ENCODE peak calls at places on chromosomes 3 and 15, in nine cellular contexts. One of them, this sample, is unnamed.

GRCh38 chr3:48409291-48410201 is 20.3 kb downstream of the PLXNB1 start:
- DNase-seq in HS-5: no peak
- DNase-seq in ureter: no peak
- DNase-seq in NCI-H774: no peak
- DNase-seq in colonic mucosa: peak; percentile 12
- DNase-seq in brain microvascular endothelial cell: no peak
- DNase-seq in GM12864: no peak
- DNase-seq in stimulated activated CD8-positive, alpha-beta memory T cell treated with anti-CD3 and anti-CD28 coated beads, Interleukin-15, amount 100 ng/mL, for 1 hour: no peak
- DNase-seq in activated CD8-positive, alpha-beta memory T cell treated with anti-CD3 and anti-CD28 coated beads for 24 hours: no peak
- DNase-seq in this sample: no peak

GRCh38 chr3:147380996-147381376 is 25.4 kb downstream of the ZIC4 start:
- DNase-seq in ureter: no peak
- DNase-seq in stimulated activated CD8-positive, alpha-beta memory T cell treated with anti-CD3 and anti-CD28 coated beads, Interleukin-15, amount 100 ng/mL, for 1 hour: no peak
- DNase-seq in GM12864: no peak
- DNase-seq in activated CD8-positive, alpha-beta memory T cell treated with anti-CD3 and anti-CD28 coated beads for 24 hours: no peak
- DNase-seq in NCI-H774: no peak
- DNase-seq in brain microvascular endothelial cell: no peak
- DNase-seq in colonic mucosa: no peak
- DNase-seq in HS-5: no peak
- DNase-seq in this sample: no peak

GRCh38 chr15:91099616-91100560 is at the start of gene SV2B:
- DNase-seq in brain microvascular endothelial cell: peak; percentile 35
- DNase-seq in GM12864: no peak
- DNase-seq in colonic mucosa: no peak
- DNase-seq in NCI-H774: peak; percentile 58
- DNase-seq in HS-5: no peak
- DNase-seq in ureter: no peak
- DNase-seq in activated CD8-positive, alpha-beta memory T cell treated with anti-CD3 and anti-CD28 coated beads for 24 hours: peak; percentile 72
- DNase-seq in stimulated activated CD8-positive, alpha-beta memory T cell treated with anti-CD3 and anti-CD28 coated beads, Interleukin-15, amount 100 ng/mL, for 1 hour: no peak
- DNase-seq in this sample: peak; percentile 8

GRCh38 chr3:9019244-9019961 is 56.1 kb upstream of the RAD18 start:
- DNase-seq in HS-5: no peak
- DNase-seq in brain microvascular endothelial cell: no peak
- DNase-seq in ureter: no peak
- DNase-seq in GM12864: no peak
- DNase-seq in colonic mucosa: no peak
- DNase-seq in stimulated activated CD8-positive, alpha-beta memory T cell treated with anti-CD3 and anti-CD28 coated beads, Interleukin-15, amount 100 ng/mL, for 1 hour: no peak
- DNase-seq in activated CD8-positive, alpha-beta memory T cell treated with anti-CD3 and anti-CD28 coated beads for 24 hours: no peak
- DNase-seq in NCI-H774: no peak
- DNase-seq in this sample: no peak

GRCh38 chr15:88804257-88804656 is 1.0 kb downstream of the ACAN start:
- DNase-seq in stimulated activated CD8-positive, alpha-beta memory T cell treated with anti-CD3 and anti-CD28 coated beads, Interleukin-15, amount 100 ng/mL, for 1 hour: no peak
- DNase-seq in ureter: no peak
- DNase-seq in GM12864: no peak
- DNase-seq in brain microvascular endothelial cell: no peak
- DNase-seq in HS-5: no peak
- DNase-seq in colonic mucosa: no peak
- DNase-seq in activated CD8-positive, alpha-beta memory T cell treated with anti-CD3 and anti-CD28 coated beads for 24 hours: no peak
- DNase-seq in NCI-H774: no peak
- DNase-seq in this sample: no peak

GRCh38 chr3:1037631-1038030 is 55.2 kb upstream of the CNTN6 start:
- DNase-seq in activated CD8-positive, alpha-beta memory T cell treated with anti-CD3 and anti-CD28 coated beads for 24 hours: no peak
- DNase-seq in brain microvascular endothelial cell: peak; percentile 1
- DNase-seq in colonic mucosa: no peak
- DNase-seq in HS-5: no peak
- DNase-seq in NCI-H774: no peak
- DNase-seq in stimulated activated CD8-positive, alpha-beta memory T cell treated with anti-CD3 and anti-CD28 coated beads, Interleukin-15, amount 100 ng/mL, for 1 hour: no peak
- DNase-seq in GM12864: no peak
- DNase-seq in ureter: no peak
- DNase-seq in this sample: no peak

GRCh38 chr15:81270781-81271491 is 53.0 kb downstream of the STARD5 start:
- DNase-seq in brain microvascular endothelial cell: peak; percentile 68
- DNase-seq in GM12864: no peak
- DNase-seq in NCI-H774: no peak
- DNase-seq in activated CD8-positive, alpha-beta memory T cell treated with anti-CD3 and anti-CD28 coated beads for 24 hours: no peak
- DNase-seq in ureter: no peak
- DNase-seq in stimulated activated CD8-positive, alpha-beta memory T cell treated with anti-CD3 and anti-CD28 coated beads, Interleukin-15, amount 100 ng/mL, for 1 hour: no peak
- DNase-seq in HS-5: no peak
- DNase-seq in colonic mucosa: no peak
- DNase-seq in this sample: no peak

GRCh38 chr3:55417211-55417610 is 69.9 kb downstream of the WNT5A start:
- DNase-seq in NCI-H774: no peak
- DNase-seq in GM12864: no peak
- DNase-seq in HS-5: no peak
- DNase-seq in ureter: no peak
- DNase-seq in stimulated activated CD8-positive, alpha-beta memory T cell treated with anti-CD3 and anti-CD28 coated beads, Interleukin-15, amount 100 ng/mL, for 1 hour: no peak
- DNase-seq in activated CD8-positive, alpha-beta memory T cell treated with anti-CD3 and anti-CD28 coated beads for 24 hours: no peak
- DNase-seq in brain microvascular endothelial cell: no peak
- DNase-seq in colonic mucosa: no peak
- DNase-seq in this sample: no peak

GRCh38 chr3:124768812-124769211 is 38.6 kb downstream of the UMPS start:
- DNase-seq in HS-5: no peak
- DNase-seq in brain microvascular endothelial cell: no peak
- DNase-seq in colonic mucosa: peak; percentile 61
- DNase-seq in stimulated activated CD8-positive, alpha-beta memory T cell treated with anti-CD3 and anti-CD28 coated beads, Interleukin-15, amount 100 ng/mL, for 1 hour: no peak
- DNase-seq in activated CD8-positive, alpha-beta memory T cell treated with anti-CD3 and anti-CD28 coated beads for 24 hours: no peak
- DNase-seq in GM12864: no peak
- DNase-seq in ureter: no peak
- DNase-seq in NCI-H774: no peak
- DNase-seq in this sample: no peak

GRCh38 chr15:51318382-51319150 is 19.8 kb downstream of the CYP19A1 start:
- DNase-seq in HS-5: no peak
- DNase-seq in brain microvascular endothelial cell: peak; percentile 16
- DNase-seq in NCI-H774: no peak
- DNase-seq in activated CD8-positive, alpha-beta memory T cell treated with anti-CD3 and anti-CD28 coated beads for 24 hours: no peak
- DNase-seq in colonic mucosa: no peak
- DNase-seq in stimulated activated CD8-positive, alpha-beta memory T cell treated with anti-CD3 and anti-CD28 coated beads, Interleukin-15, amount 100 ng/mL, for 1 hour: no peak
- DNase-seq in ureter: no peak
- DNase-seq in GM12864: no peak
- DNase-seq in this sample: no peak

GRCh38 chr15:51312754-51313390 is 25.5 kb downstream of the CYP19A1 start:
- DNase-seq in colonic mucosa: no peak
- DNase-seq in brain microvascular endothelial cell: no peak
- DNase-seq in ureter: no peak
- DNase-seq in GM12864: no peak
- DNase-seq in stimulated activated CD8-positive, alpha-beta memory T cell treated with anti-CD3 and anti-CD28 coated beads, Interleukin-15, amount 100 ng/mL, for 1 hour: no peak
- DNase-seq in activated CD8-positive, alpha-beta memory T cell treated with anti-CD3 and anti-CD28 coated beads for 24 hours: no peak
- DNase-seq in HS-5: peak; percentile 5
- DNase-seq in NCI-H774: no peak
- DNase-seq in this sample: no peak

GRCh38 chr15:33292718-33293307 is 18.0 kb upstream of the RYR3 start:
- DNase-seq in brain microvascular endothelial cell: peak; percentile 62
- DNase-seq in HS-5: peak; percentile 24
- DNase-seq in activated CD8-positive, alpha-beta memory T cell treated with anti-CD3 and anti-CD28 coated beads for 24 hours: peak; percentile 64
- DNase-seq in ureter: no peak
- DNase-seq in NCI-H774: peak; percentile 53
- DNase-seq in stimulated activated CD8-positive, alpha-beta memory T cell treated with anti-CD3 and anti-CD28 coated beads, Interleukin-15, amount 100 ng/mL, for 1 hour: peak; percentile 3
- DNase-seq in colonic mucosa: peak; percentile 44
- DNase-seq in GM12864: no peak
- DNase-seq in this sample: no peak

GRCh38 chr15:90829942-90830440 is 38.4 kb upstream of the FURIN start:
- DNase-seq in NCI-H774: no peak
- DNase-seq in colonic mucosa: no peak
- DNase-seq in ureter: no peak
- DNase-seq in brain microvascular endothelial cell: no peak
- DNase-seq in activated CD8-positive, alpha-beta memory T cell treated with anti-CD3 and anti-CD28 coated beads for 24 hours: peak; percentile 74
- DNase-seq in GM12864: no peak
- DNase-seq in HS-5: no peak
- DNase-seq in stimulated activated CD8-positive, alpha-beta memory T cell treated with anti-CD3 and anti-CD28 coated beads, Interleukin-15, amount 100 ng/mL, for 1 hour: no peak
- DNase-seq in this sample: no peak

GRCh38 chr3:71478568-71478967 is 105.0 kb downstream of the FOXP1 start:
- DNase-seq in colonic mucosa: no peak
- DNase-seq in stimulated activated CD8-positive, alpha-beta memory T cell treated with anti-CD3 and anti-CD28 coated beads, Interleukin-15, amount 100 ng/mL, for 1 hour: no peak
- DNase-seq in HS-5: no peak
- DNase-seq in NCI-H774: no peak
- DNase-seq in ureter: no peak
- DNase-seq in brain microvascular endothelial cell: no peak
- DNase-seq in activated CD8-positive, alpha-beta memory T cell treated with anti-CD3 and anti-CD28 coated beads for 24 hours: peak; percentile 76
- DNase-seq in GM12864: no peak
- DNase-seq in this sample: peak; percentile 14

GRCh38 chr3:16768956-16769355 is 115.8 kb upstream of the PLCL2 start:
- DNase-seq in activated CD8-positive, alpha-beta memory T cell treated with anti-CD3 and anti-CD28 coated beads for 24 hours: no peak
- DNase-seq in brain microvascular endothelial cell: peak; percentile 6
- DNase-seq in colonic mucosa: no peak
- DNase-seq in ureter: no peak
- DNase-seq in HS-5: no peak
- DNase-seq in GM12864: no peak
- DNase-seq in NCI-H774: no peak
- DNase-seq in stimulated activated CD8-positive, alpha-beta memory T cell treated with anti-CD3 and anti-CD28 coated beads, Interleukin-15, amount 100 ng/mL, for 1 hour: no peak
- DNase-seq in this sample: no peak

GRCh38 chr3:31159331-31160039 is 265.0 kb upstream of the GADL1 start:
- DNase-seq in brain microvascular endothelial cell: no peak
- DNase-seq in GM12864: no peak
- DNase-seq in stimulated activated CD8-positive, alpha-beta memory T cell treated with anti-CD3 and anti-CD28 coated beads, Interleukin-15, amount 100 ng/mL, for 1 hour: no peak
- DNase-seq in activated CD8-positive, alpha-beta memory T cell treated with anti-CD3 and anti-CD28 coated beads for 24 hours: no peak
- DNase-seq in HS-5: no peak
- DNase-seq in ureter: no peak
- DNase-seq in NCI-H774: no peak
- DNase-seq in colonic mucosa: no peak
- DNase-seq in this sample: no peak

GRCh38 chr15:88890495-88890894 is 4.8 kb downstream of the HAPLN3 start:
- DNase-seq in GM12864: no peak
- DNase-seq in NCI-H774: no peak
- DNase-seq in brain microvascular endothelial cell: no peak
- DNase-seq in colonic mucosa: no peak
- DNase-seq in ureter: no peak
- DNase-seq in activated CD8-positive, alpha-beta memory T cell treated with anti-CD3 and anti-CD28 coated beads for 24 hours: no peak
- DNase-seq in HS-5: no peak
- DNase-seq in stimulated activated CD8-positive, alpha-beta memory T cell treated with anti-CD3 and anti-CD28 coated beads, Interleukin-15, amount 100 ng/mL, for 1 hour: no peak
- DNase-seq in this sample: no peak

GRCh38 chr3:152556731-152557254 is 278.1 kb upstream of the P2RY1 start:
- DNase-seq in HS-5: peak; percentile 26
- DNase-seq in brain microvascular endothelial cell: peak; percentile 79
- DNase-seq in ureter: no peak
- DNase-seq in GM12864: no peak
- DNase-seq in activated CD8-positive, alpha-beta memory T cell treated with anti-CD3 and anti-CD28 coated beads for 24 hours: no peak
- DNase-seq in NCI-H774: no peak
- DNase-seq in stimulated activated CD8-positive, alpha-beta memory T cell treated with anti-CD3 and anti-CD28 coated beads, Interleukin-15, amount 100 ng/mL, for 1 hour: no peak
- DNase-seq in colonic mucosa: no peak
- DNase-seq in this sample: no peak